ENCODE peak calls at places on chromosome 3, in nine cellular contexts. A is progenitor cell of endocrine pancreas; I is transverse colon; O is heart left ventricle; E is H1; C is fibroblast of the aortic adventitia; R is right atrium auricular region; B is psoas muscle; W is CD4-positive, alpha-beta T cell. T is an unnamed sample.

GRCh38 chr3:127392146-127392470 is 104.3 kb upstream of the PRR20G start:
- DNase-seq in A (no peak), I (no peak), O (no peak), E (no peak), C (no peak), R (no peak), B (no peak), W (no peak), T (no peak)

GRCh38 chr3:152192050-152192449 is 76.7 kb upstream of the MBNL1 start:
- DNase-seq in A (no peak), I (no peak), O (no peak), E (no peak), C (no peak), R (no peak), B (no peak), W (no peak), T (no peak)

GRCh38 chr3:77931272-77932009 is 891.5 kb downstream of the ROBO2 start:
- DNase-seq in A (no peak), I (no peak), O (no peak), E (no peak), C (no peak), R (no peak), B (no peak), W (no peak), T (no peak)

GRCh38 chr3:138914870-138915502 is 32.0 kb downstream of the FOXL2 start:
- DNase-seq in A (no peak), I (no peak), O (no peak), E (no peak), C (peak; percentile 57), R (no peak), B (no peak), W (no peak), T (no peak)

GRCh38 chr3:169886671-169887070 is 16.9 kb upstream of the LRRC31 start:
- DNase-seq in A (no peak), I (no peak), O (peak; percentile 77), E (no peak), C (peak; percentile 80), R (peak; percentile 75), B (peak; percentile 56), W (no peak), T (no peak)

GRCh38 chr3:159239054-159239453 is 437.2 kb downstream of the MFSD1 start:
- DNase-seq in A (no peak), I (no peak), O (no peak), E (no peak), C (peak; percentile 70), R (no peak), B (no peak), W (no peak), T (no peak)

GRCh38 chr3:28940530-28940929 is 340.3 kb upstream of the RBMS3 start:
- DNase-seq in A (no peak), I (no peak), O (no peak), E (no peak), C (peak; percentile 93), R (no peak), B (no peak), W (no peak), T (no peak)

GRCh38 chr3:33732394-33732793 is 14.3 kb upstream of the CLASP2 start:
- DNase-seq in A (no peak), I (no peak), O (no peak), E (no peak), C (no peak), R (no peak), B (no peak), W (no peak), T (no peak)

GRCh38 chr3:55624238-55624637 is 137.1 kb upstream of the WNT5A start:
- DNase-seq in A (no peak), I (peak; percentile 22), O (no peak), E (no peak), C (no peak), R (no peak), B (no peak), W (no peak), T (no peak)

GRCh38 chr3:27165348-27165747 is 203.8 kb downstream of the NEK10 start:
- DNase-seq in A (no peak), I (no peak), O (no peak), E (no peak), C (peak; percentile 90), R (no peak), B (no peak), W (no peak), T (no peak)

GRCh38 chr3:30760737-30761136 is 133.7 kb downstream of the GADL1 start:
- DNase-seq in A (no peak), I (no peak), O (no peak), E (no peak), C (no peak), R (no peak), B (no peak), W (no peak), T (no peak)

GRCh38 chr3:54065551-54065950 is 56.8 kb upstream of the CACNA2D3 start:
- DNase-seq in A (no peak), I (no peak), O (no peak), E (no peak), C (no peak), R (no peak), B (no peak), W (no peak), T (no peak)

GRCh38 chr3:185070491-185071335 is 82.1 kb downstream of the C3orf70 start:
- DNase-seq in A (no peak), I (peak; percentile 72), O (no peak), E (peak; percentile 64), C (no peak), R (no peak), B (no peak), W (no peak), T (no peak)

DNA sequence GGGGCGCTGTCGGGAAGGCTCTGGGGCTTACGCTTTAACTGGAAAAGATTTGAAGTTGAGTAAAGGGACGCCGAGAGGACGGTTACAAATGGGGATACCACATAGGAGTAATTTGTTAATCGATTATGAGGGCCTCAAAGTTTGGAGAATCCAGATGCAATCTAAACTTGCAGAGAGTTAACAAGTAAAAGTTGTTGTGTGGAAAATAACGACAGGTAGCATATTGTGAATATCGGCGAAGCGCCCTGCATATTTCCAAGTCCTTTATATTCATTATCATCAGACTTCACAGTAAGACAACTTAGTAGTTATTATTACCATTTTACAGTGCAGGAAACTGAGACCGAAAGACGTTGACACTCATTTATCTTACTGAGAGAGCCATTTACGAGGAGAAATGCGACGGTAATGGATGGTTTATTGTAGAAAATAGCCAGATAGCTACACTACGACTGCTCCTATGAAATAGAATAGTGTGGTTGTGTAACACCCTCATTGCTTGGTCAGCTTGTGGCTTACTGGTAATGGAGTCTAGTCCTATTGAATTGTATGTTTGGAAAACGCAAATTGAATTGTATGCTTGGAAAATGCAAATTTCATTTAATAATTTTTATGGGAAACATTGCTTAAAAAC is 702 bp downstream of the MKRN2 start:
- DNase-seq in A (no peak), I (no peak), O (no peak), E (no peak), C (peak; percentile 61), R (no peak), B (no peak), W (no peak), T (no peak)
- TF ChIP-seq CTCF in A (no peak), I (no peak), O (no peak), E (no peak), C (no peak), R (no peak), B (no peak), W (no peak), T (no peak)

GRCh38 chr3:10192953-10193691 is 28.4 kb downstream of the IRAK2 start:
- DNase-seq in A (no peak), I (peak; percentile 62), O (no peak), E (no peak), C (peak; percentile 75), R (no peak), B (no peak), W (peak; percentile 66), T (peak; percentile 53)
- TF ChIP-seq CTCF in A (peak; percentile 30), I (no peak), O (no peak), E (peak; percentile 70), C (peak; percentile 62), R (peak; percentile 29), B (peak; percentile 35), W (no peak), T (no peak)

GRCh38 chr3:47374587-47374986 is 6.2 kb upstream of the PTPN23 start:
- DNase-seq in A (no peak), I (no peak), O (no peak), E (no peak), C (no peak), R (no peak), B (no peak), W (no peak), T (no peak)

GRCh38 chr3:47376393-47376792 is 4.4 kb upstream of the PTPN23 start:
- DNase-seq in A (no peak), I (no peak), O (no peak), E (no peak), C (no peak), R (no peak), B (no peak), W (no peak), T (no peak)

GRCh38 chr3:47366833-47367232 is 14.0 kb upstream of the PTPN23 start:
- DNase-seq in A (no peak), I (no peak), O (no peak), E (no peak), C (no peak), R (no peak), B (no peak), W (no peak), T (no peak)

GRCh38 chr3:47367631-47368030 is 13.2 kb upstream of the PTPN23 start:
- DNase-seq in A (no peak), I (no peak), O (no peak), E (no peak), C (no peak), R (no peak), B (no peak), W (no peak), T (no peak)

GRCh38 chr3:47370887-47371697 is 9.7 kb upstream of the PTPN23 start:
- DNase-seq in A (no peak), I (peak; percentile 23), O (no peak), E (peak; percentile 65), C (no peak), R (no peak), B (no peak), W (peak; percentile 15), T (no peak)
- TF ChIP-seq CTCF in A (peak; percentile 59), I (peak; percentile 36), O (peak; percentile 37), E (peak; percentile 13), C (peak; percentile 17), R (peak; percentile 71), B (peak; percentile 19), W (peak; percentile 26), T (no peak)

GRCh38 chr3:120625199-120625598 is 29.1 kb downstream of the NDUFB4 start:
- DNase-seq in A (no peak), I (no peak), O (no peak), E (no peak), C (no peak), R (no peak), B (no peak), W (no peak), T (no peak)

GRCh38 chr3:120622457-120622856 is 26.3 kb downstream of the NDUFB4 start:
- DNase-seq in A (no peak), I (no peak), O (no peak), E (no peak), C (no peak), R (no peak), B (no peak), W (no peak), T (no peak)

GRCh38 chr3:120623719-120624093 is 27.6 kb downstream of the NDUFB4 start:
- DNase-seq in A (no peak), I (no peak), O (no peak), E (no peak), C (no peak), R (no peak), B (no peak), W (no peak), T (no peak)

GRCh38 chr3:120622870-120623718 is 27.0 kb downstream of the NDUFB4 start:
- DNase-seq in A (no peak), I (peak; percentile 11), O (no peak), E (peak; percentile 69), C (peak; percentile 62), R (no peak), B (no peak), W (no peak), T (no peak)
- TF ChIP-seq CTCF in A (peak; percentile 24), I (no peak), O (no peak), E (peak; percentile 33), C (no peak), R (no peak), B (no peak), W (no peak), T (no peak)

T was measured in activated B cell treated with CpG ODN at 0.5 μM for 24 hours.